ENCODE peak calls at places on chromosomes 2 and 18, in ten cellular contexts. R is IMR-90, E is lower lobe of right lung, L is MM.1S, B is cardiac muscle cell, C is AG09319, U is fibroblast of the aortic adventitia, T is PC-9, I is fibroblast of mammary gland, H is neural progenitor cell. V is an unnamed sample.

GRCh38 chr2:44124502-44124901 is 44.2 kb upstream of the PPM1B start:
- DNase-seq in R (no peak), E (no peak), L (no peak), B (no peak), C (no peak), U (no peak), T (no peak), I (no peak), H (no peak), V (no peak)

GRCh38 chr18:3261393-3262233 is at the start of gene MYL12B:
- DNase-seq in R (peak), E (peak), L (peak), B (peak), C (no peak), U (peak), T (peak), I (peak), H (peak), V (peak)

GRCh38 chr2:161096336-161096735 is 63.9 kb upstream of the TANK start:
- DNase-seq in R (no peak), E (no peak), L (no peak), B (peak), C (no peak), U (peak), T (no peak), I (peak), H (peak), V (peak)

GRCh38 chr18:39946623-39947061 is 2008.4 kb upstream of the PIK3C3 start:
- DNase-seq in R (peak), E (no peak), L (peak), B (peak), C (no peak), U (no peak), T (peak), I (peak), H (no peak), V (no peak)

GRCh38 chr18:60984496-60984895 is 348.7 kb upstream of the CDH20 start:
- DNase-seq in R (peak), E (no peak), L (no peak), B (peak), C (peak), U (peak), T (no peak), I (peak), H (no peak), V (no peak)

GRCh38 chr2:64899081-64899865 is 89.9 kb upstream of the SLC1A4 start:
- DNase-seq in R (no peak), E (no peak), L (no peak), B (no peak), C (no peak), U (no peak), T (no peak), I (no peak), H (no peak), V (peak)

GRCh38 chr2:8539743-8540551 is 141.9 kb upstream of the ID2 start:
- DNase-seq in R (no peak), E (peak), L (no peak), B (no peak), C (no peak), U (no peak), T (peak), I (no peak), H (peak), V (peak)

GRCh38 chr2:22078701-22079100 is 954.9 kb downstream of the TDRD15 start:
- DNase-seq in R (no peak), E (no peak), L (no peak), B (no peak), C (no peak), U (no peak), T (no peak), I (no peak), H (peak), V (no peak)

GRCh38 chr2:132564065-132564464 is 105.9 kb downstream of the LYPD1 start:
- DNase-seq in R (no peak), E (no peak), L (no peak), B (no peak), C (no peak), U (no peak), T (no peak), I (no peak), H (no peak), V (no peak)

GRCh38 chr2:233384811-233385488 is 30.7 kb downstream of the DGKD start:
- DNase-seq in R (no peak), E (no peak), L (no peak), B (no peak), C (no peak), U (no peak), T (peak), I (no peak), H (no peak), V (no peak)

GRCh38 chr2:152766908-152767307 is 48.5 kb downstream of the ARL6IP6 start:
- DNase-seq in R (peak), E (no peak), L (no peak), B (peak), C (peak), U (peak), T (no peak), I (peak), H (no peak), V (no peak)

GRCh38 chr2:86703704-86704370 is 16.3 kb upstream of the RMND5A start:
- DNase-seq in R (no peak), E (no peak), L (no peak), B (peak), C (no peak), U (peak), T (peak), I (peak), H (no peak), V (no peak)

GRCh38 chr2:158748925-158749590 is 46.1 kb upstream of the DAPL1 start:
- DNase-seq in R (no peak), E (no peak), L (no peak), B (no peak), C (no peak), U (no peak), T (no peak), I (no peak), H (no peak), V (no peak)

GRCh38 chr18:3972291-3972985 is 482.7 kb downstream of the DLGAP1 start:
- DNase-seq in R (peak), E (no peak), L (no peak), B (no peak), C (no peak), U (no peak), T (no peak), I (peak), H (peak), V (no peak)

GRCh38 chr2:202164409-202164808 is 74.0 kb downstream of the SUMO1 start:
- DNase-seq in R (peak), E (no peak), L (no peak), B (peak), C (no peak), U (peak), T (no peak), I (no peak), H (peak), V (peak)

GRCh38 chr2:37802106-37802791 is 122.8 kb upstream of the RMDN2 start:
- DNase-seq in R (peak), E (peak), L (no peak), B (peak), C (no peak), U (peak), T (peak), I (peak), H (no peak), V (peak)

GRCh38 chr18:47893939-47894699 is 36.3 kb downstream of the SMAD2 start:
- DNase-seq in R (peak), E (no peak), L (no peak), B (no peak), C (no peak), U (peak), T (peak), I (no peak), H (no peak), V (no peak)

GRCh38 chr2:98355881-98356280 is 9.6 kb downstream of the CNGA3 start:
- DNase-seq in R (no peak), E (no peak), L (no peak), B (no peak), C (no peak), U (no peak), T (no peak), I (no peak), H (peak), V (peak)

GRCh38 chr2:61694312-61695274 is 156.4 kb upstream of the XPO1 start:
- DNase-seq in R (peak), E (peak), L (peak), B (peak), C (peak), U (peak), T (peak), I (peak), H (peak), V (peak)

GRCh38 chr2:206368933-206369569 is 74.3 kb upstream of the ADAM23 start:
- DNase-seq in R (no peak), E (no peak), L (no peak), B (no peak), C (no peak), U (peak), T (no peak), I (no peak), H (peak), V (no peak)

GRCh38 chr2:198913394-198914152 is 544.2 kb downstream of the SATB2 start:
- DNase-seq in R (no peak), E (no peak), L (peak), B (no peak), C (no peak), U (no peak), T (no peak), I (no peak), H (no peak), V (no peak)

GRCh38 chr2:66699481-66700180 is 264.7 kb downstream of the MEIS1 start:
- DNase-seq in R (no peak), E (no peak), L (no peak), B (no peak), C (no peak), U (peak), T (no peak), I (no peak), H (no peak), V (no peak)

GRCh38 chr2:222561817-222562424 is 94.0 kb downstream of the FARSB start:
- DNase-seq in R (peak), E (no peak), L (peak), B (peak), C (no peak), U (peak), T (peak), I (peak), H (peak), V (no peak)

GRCh38 chr2:208057108-208057507 is 31.8 kb upstream of the PLEKHM3 start:
- DNase-seq in R (no peak), E (no peak), L (no peak), B (no peak), C (no peak), U (no peak), T (no peak), I (no peak), H (no peak), V (no peak)

GRCh38 chr2:208064220-208064951 is 39.1 kb upstream of the PLEKHM3 start:
- DNase-seq in R (peak), E (no peak), L (no peak), B (peak), C (peak), U (peak), T (peak), I (peak), H (no peak), V (peak)

GRCh38 chr2:208065476-208065875 is 40.1 kb upstream of the PLEKHM3 start:
- DNase-seq in R (no peak), E (no peak), L (no peak), B (no peak), C (no peak), U (no peak), T (no peak), I (no peak), H (no peak), V (no peak)

DNA sequence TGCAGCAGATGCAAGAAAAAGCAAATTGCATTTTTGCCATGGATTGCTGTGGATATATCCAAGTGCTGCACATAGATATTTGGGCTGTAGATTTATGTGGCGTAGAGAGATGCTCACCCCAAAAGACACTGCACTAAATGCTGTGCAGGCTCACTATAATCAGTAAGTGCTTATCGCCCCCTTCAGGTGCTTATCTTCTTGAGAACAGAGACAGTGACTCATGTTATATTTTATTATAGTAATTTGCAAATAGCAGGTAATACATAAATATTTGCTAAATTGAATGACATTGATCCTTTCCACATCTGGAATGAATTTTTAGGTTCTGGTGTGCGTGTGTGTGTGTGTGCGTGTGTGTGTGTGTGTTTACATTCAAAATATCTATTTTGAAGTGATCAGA is 36.8 kb upstream of the PLEKHM3 start:
- DNase-seq in R (peak), E (no peak), L (peak), B (no peak), C (no peak), U (peak), T (peak), I (peak), H (peak), V (no peak)
- TF ChIP-seq CTCF in R (peak), E (peak), L (peak), B (no peak), C (peak), U (peak), T (peak), I (peak), H (peak), V (peak)

GRCh38 chr2:236102971-236103370 is 65.2 kb downstream of the GBX2 start:
- DNase-seq in R (no peak), E (no peak), L (no peak), B (no peak), C (no peak), U (no peak), T (no peak), I (no peak), H (no peak), V (no peak)
- TF ChIP-seq CTCF in R (no peak), E (no peak), L (no peak), B (no peak), C (no peak), U (no peak), T (no peak), I (no peak), H (no peak), V (no peak)

DNA sequence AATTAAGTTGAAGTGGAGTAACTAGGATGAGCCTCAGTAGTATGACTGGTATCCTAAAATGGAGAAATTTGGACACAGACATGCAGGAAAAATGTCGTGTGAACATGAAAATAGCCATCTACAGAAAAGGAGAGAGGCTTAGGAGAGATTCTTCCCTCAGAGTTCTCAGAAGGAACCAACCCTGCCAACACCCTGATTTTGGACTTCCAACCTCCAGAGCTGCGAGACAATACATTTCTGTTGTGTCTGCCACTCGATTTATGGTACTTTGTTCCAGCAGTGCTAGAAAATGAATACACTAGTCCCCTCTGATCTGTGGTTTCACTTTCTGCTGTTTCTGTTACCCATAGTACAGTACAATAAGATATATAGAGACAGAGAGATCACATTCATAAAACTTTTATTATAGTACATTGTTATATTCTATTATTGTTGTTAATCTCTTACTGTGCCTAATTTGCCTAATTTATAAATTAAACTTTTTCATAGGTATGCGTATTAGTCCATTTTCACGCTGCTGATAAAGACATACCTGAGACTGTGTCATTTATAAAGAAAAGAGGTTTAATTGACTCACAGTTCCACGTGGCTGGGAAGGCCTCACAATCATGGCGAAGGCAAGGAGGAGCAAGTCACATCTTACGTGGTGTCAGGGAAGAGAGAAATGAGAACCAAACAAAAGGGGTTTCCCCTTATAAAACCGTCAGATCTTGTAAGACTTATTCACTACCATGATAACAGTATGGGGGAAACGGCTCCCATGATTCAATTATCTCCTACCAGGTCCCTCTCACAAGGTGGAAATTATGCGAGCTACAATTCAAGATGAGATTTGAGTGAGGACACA is 41.3 kb downstream of the PLEKHA3 start:
- DNase-seq in R (no peak), E (no peak), L (no peak), B (no peak), C (no peak), U (no peak), T (no peak), I (no peak), H (no peak), V (no peak)
- TF ChIP-seq CTCF in R (no peak), E (no peak), L (no peak), B (no peak), C (no peak), U (no peak), T (no peak), I (no peak), H (no peak), V (no peak)

GRCh38 chr2:241701405-241702154 is at the start of gene ING5:
- DNase-seq in R (peak), E (peak), L (peak), B (peak), C (peak), U (peak), T (peak), I (peak), H (peak), V (peak)
- TF ChIP-seq CTCF in R (no peak), E (no peak), L (no peak), B (no peak), C (no peak), U (no peak), T (no peak), I (no peak), H (no peak), V (no peak)

GRCh38 chr2:116057538-116057937 is 1615.1 kb downstream of the DPP10 start:
- DNase-seq in R (no peak), E (no peak), L (no peak), B (no peak), C (no peak), U (no peak), T (no peak), I (no peak), H (peak), V (no peak)
- TF ChIP-seq CTCF in R (no peak), E (no peak), L (no peak), B (no peak), C (no peak), U (no peak), T (no peak), I (no peak), H (peak), V (no peak)

GRCh38 chr2:219120082-219120481 is 40.5 kb downstream of the NHEJ1 start:
- DNase-seq in R (no peak), E (no peak), L (no peak), B (no peak), C (no peak), U (no peak), T (no peak), I (peak), H (no peak), V (no peak)

GRCh38 chr2:219122197-219122965 is 38.2 kb downstream of the NHEJ1 start:
- DNase-seq in R (no peak), E (no peak), L (no peak), B (no peak), C (no peak), U (no peak), T (peak), I (no peak), H (no peak), V (peak)

GRCh38 chr2:219119422-219120043 is 41.1 kb downstream of the NHEJ1 start:
- DNase-seq in R (peak), E (peak), L (peak), B (peak), C (peak), U (peak), T (no peak), I (peak), H (peak), V (peak)

GRCh38 chr2:219116776-219117646 is 43.6 kb downstream of the NHEJ1 start:
- DNase-seq in R (no peak), E (no peak), L (no peak), B (no peak), C (no peak), U (no peak), T (no peak), I (no peak), H (no peak), V (no peak)

DNA sequence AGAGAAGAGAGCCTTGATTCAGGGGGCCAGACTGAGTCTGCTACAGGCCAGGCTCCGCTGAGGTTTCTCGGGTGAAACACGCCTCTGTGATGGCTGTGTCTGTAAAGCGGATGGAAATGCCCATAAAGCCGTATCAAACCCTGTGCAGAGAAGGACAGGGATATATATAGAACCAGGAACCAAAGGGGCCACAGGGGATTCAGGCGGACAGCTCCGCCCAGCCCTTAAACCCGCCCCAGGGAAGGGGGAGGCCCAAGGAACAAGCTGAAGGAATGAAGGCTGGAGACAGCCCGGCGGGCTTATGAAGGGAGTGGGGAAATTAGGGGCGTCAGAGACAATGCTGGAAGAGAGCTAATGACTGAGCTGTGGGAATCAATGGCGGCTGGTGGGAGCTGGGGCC is 42.1 kb downstream of the NHEJ1 start:
- DNase-seq in R (no peak), E (no peak), L (no peak), B (no peak), C (no peak), U (no peak), T (no peak), I (no peak), H (peak), V (no peak)
- TF ChIP-seq CTCF in R (no peak), E (no peak), L (no peak), B (no peak), C (no peak), U (no peak), T (no peak), I (no peak), H (no peak), V (no peak)

DNA sequence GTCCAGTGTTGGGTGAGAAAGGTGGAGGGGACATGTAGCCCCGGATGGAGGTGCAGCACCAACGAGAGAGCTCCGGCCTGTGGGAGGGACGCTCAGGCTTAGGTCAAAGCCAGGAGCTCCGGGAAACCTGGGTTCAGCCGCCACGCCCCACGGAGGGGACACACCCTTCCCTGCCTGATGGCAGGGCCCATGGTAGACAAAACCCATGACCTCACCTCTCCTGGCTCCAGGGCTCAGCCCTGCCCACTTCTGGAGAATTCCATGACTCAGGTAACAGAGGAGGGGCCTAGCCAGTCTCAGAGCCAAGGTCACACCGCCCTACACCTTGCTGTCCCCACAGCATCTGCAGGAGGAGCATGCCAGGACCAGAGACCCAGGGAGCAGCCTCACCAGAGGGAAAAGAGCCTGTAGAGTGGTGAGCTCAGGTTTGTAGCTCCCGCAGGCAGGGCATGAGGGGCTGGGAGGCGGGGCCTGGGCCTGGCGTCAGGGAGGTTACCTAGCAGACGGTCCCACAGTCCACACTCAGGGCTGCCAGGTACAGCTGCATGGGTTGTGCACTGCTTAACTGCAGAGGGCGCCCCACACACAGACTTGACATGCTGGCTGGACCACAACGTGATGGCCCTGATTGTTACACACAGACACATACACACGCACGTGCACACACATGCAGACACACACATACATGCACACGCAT is 70.8 kb upstream of the SMAD7 start:
- DNase-seq in R (peak), E (peak), L (peak), B (peak), C (no peak), U (peak), T (peak), I (peak), H (peak), V (peak)
- TF ChIP-seq CTCF in R (peak), E (peak), L (peak), B (peak), C (peak), U (peak), T (peak), I (peak), H (peak), V (peak)